ENCODE peak calls at places on chromosomes 1 and 21, in six cellular contexts. F is germinal center, L is tibial nerve, U is hippocampal formation, Q is AG08396, S is ovary. R is an unnamed sample.
A peak's percentile ranks its signal among the peaks of the same experiment; 100 is the strongest.

GRCh38 chr21:34669149-34669879 is 520 bp downstream of the CLIC6 start:
- DNase-seq in F (no peak), L (no peak), U (no peak), Q (peak; percentile 30), S (peak; percentile 51), R (no peak)

GRCh38 chr1:44848456-44849181 is 5.6 kb upstream of the PTCH2 start:
- DNase-seq in F (no peak), L (no peak), U (peak; percentile 53), Q (no peak), S (no peak), R (no peak)

GRCh38 chr1:156432109-156433018 is 63.4 kb downstream of the RHBG start:
- DNase-seq in F (no peak), L (no peak), U (no peak), Q (no peak), S (no peak), R (no peak)

GRCh38 chr1:147292635-147293251 is 50.3 kb downstream of the CHD1L start:
- DNase-seq in F (no peak), L (no peak), U (no peak), Q (peak; percentile 61), S (no peak), R (peak; percentile 22)

GRCh38 chr1:27548858-27549719 is 54.9 kb downstream of the AHDC1 start:
- DNase-seq in F (no peak), L (no peak), U (no peak), Q (no peak), S (no peak), R (no peak)

GRCh38 chr1:7948950-7949349 is 8.3 kb upstream of the TNFRSF9 start:
- DNase-seq in F (no peak), L (no peak), U (no peak), Q (peak; percentile 82), S (no peak), R (peak; percentile 79)

GRCh38 chr1:20411196-20411980 is 74.6 kb downstream of the CAMK2N1 start:
- DNase-seq in F (no peak), L (no peak), U (no peak), Q (peak; percentile 93), S (no peak), R (peak; percentile 77)

GRCh38 chr1:203442821-203443220 is 32.8 kb upstream of the PRELP start:
- DNase-seq in F (no peak), L (no peak), U (no peak), Q (no peak), S (no peak), R (no peak)

GRCh38 chr1:94633051-94633450 is 91.5 kb upstream of the F3 start:
- DNase-seq in F (no peak), L (no peak), U (no peak), Q (peak; percentile 38), S (no peak), R (no peak)

GRCh38 chr1:69700770-69701169 is 133.0 kb downstream of the LRRC7 start:
- DNase-seq in F (no peak), L (no peak), U (no peak), Q (no peak), S (no peak), R (peak; percentile 29)

GRCh38 chr1:235834620-235835019 is 32.1 kb downstream of the LYST start:
- DNase-seq in F (no peak), L (no peak), U (no peak), Q (no peak), S (no peak), R (peak; percentile 17)

GRCh38 chr1:153677718-153678518 is 570 bp upstream of the NPR1 start:
- DNase-seq in F (peak; percentile 69), L (peak; percentile 64), U (no peak), Q (peak; percentile 77), S (peak; percentile 69), R (peak; percentile 55)